ENCODE peak calls at places on chromosomes 6 and 20, in seven cellular contexts. One of them, this sample, is unnamed.

GRCh38 chr6:141925001-141925400 is 207.7 kb upstream of the GJE1 start:
- DNase-seq in stimulated activated naive CD4-positive, alpha-beta T cell: no peak
- DNase-seq in omental fat pad: no peak
- DNase-seq in MCF 10A: no peak
- DNase-seq in fibroblast of lung: peak; percentile 25
- DNase-seq in activated CD4-positive, alpha-beta T cell treated with anti-CD3 and anti-CD28 coated beads for 1 hour: no peak
- DNase-seq in lower lobe of right lung: no peak
- DNase-seq in this sample: no peak

GRCh38 chr6:5529015-5529414 is 267.7 kb downstream of the FARS2 start:
- DNase-seq in MCF 10A: no peak
- DNase-seq in stimulated activated naive CD4-positive, alpha-beta T cell: no peak
- DNase-seq in fibroblast of lung: no peak
- DNase-seq in activated CD4-positive, alpha-beta T cell treated with anti-CD3 and anti-CD28 coated beads for 1 hour: no peak
- DNase-seq in omental fat pad: no peak
- DNase-seq in lower lobe of right lung: no peak
- DNase-seq in this sample: no peak

GRCh38 chr6:11207199-11207968 is 25.1 kb downstream of the NEDD9 start:
- DNase-seq in lower lobe of right lung: peak; percentile 75
- DNase-seq in stimulated activated naive CD4-positive, alpha-beta T cell: no peak
- DNase-seq in activated CD4-positive, alpha-beta T cell treated with anti-CD3 and anti-CD28 coated beads for 1 hour: no peak
- DNase-seq in MCF 10A: peak; percentile 96
- DNase-seq in omental fat pad: peak; percentile 66
- DNase-seq in fibroblast of lung: peak; percentile 100
- DNase-seq in this sample: peak; percentile 67

GRCh38 chr20:57826731-57827287 is 117.0 kb upstream of the PMEPA1 start:
- DNase-seq in MCF 10A: no peak
- DNase-seq in omental fat pad: no peak
- DNase-seq in lower lobe of right lung: no peak
- DNase-seq in activated CD4-positive, alpha-beta T cell treated with anti-CD3 and anti-CD28 coated beads for 1 hour: no peak
- DNase-seq in fibroblast of lung: no peak
- DNase-seq in stimulated activated naive CD4-positive, alpha-beta T cell: no peak
- DNase-seq in this sample: no peak

GRCh38 chr6:128494440-128494839 is 26.0 kb downstream of the PTPRK start:
- DNase-seq in fibroblast of lung: no peak
- DNase-seq in MCF 10A: peak; percentile 40
- DNase-seq in omental fat pad: no peak
- DNase-seq in stimulated activated naive CD4-positive, alpha-beta T cell: no peak
- DNase-seq in activated CD4-positive, alpha-beta T cell treated with anti-CD3 and anti-CD28 coated beads for 1 hour: no peak
- DNase-seq in lower lobe of right lung: no peak
- DNase-seq in this sample: no peak

GRCh38 chr6:39568896-39569295 is 156.3 kb downstream of the KIF6 start:
- DNase-seq in lower lobe of right lung: no peak
- DNase-seq in omental fat pad: no peak
- DNase-seq in MCF 10A: peak; percentile 45
- DNase-seq in fibroblast of lung: peak; percentile 68
- DNase-seq in stimulated activated naive CD4-positive, alpha-beta T cell: no peak
- DNase-seq in activated CD4-positive, alpha-beta T cell treated with anti-CD3 and anti-CD28 coated beads for 1 hour: no peak
- DNase-seq in this sample: no peak

GRCh38 chr6:93343476-93343875 is 75.9 kb downstream of the EPHA7 start:
- DNase-seq in fibroblast of lung: no peak
- DNase-seq in lower lobe of right lung: no peak
- DNase-seq in omental fat pad: no peak
- DNase-seq in MCF 10A: no peak
- DNase-seq in stimulated activated naive CD4-positive, alpha-beta T cell: no peak
- DNase-seq in activated CD4-positive, alpha-beta T cell treated with anti-CD3 and anti-CD28 coated beads for 1 hour: no peak
- DNase-seq in this sample: no peak

GRCh38 chr6:143195349-143195845 is 134.7 kb downstream of the AIG1 start:
- DNase-seq in activated CD4-positive, alpha-beta T cell treated with anti-CD3 and anti-CD28 coated beads for 1 hour: no peak
- DNase-seq in MCF 10A: no peak
- DNase-seq in stimulated activated naive CD4-positive, alpha-beta T cell: no peak
- DNase-seq in lower lobe of right lung: no peak
- DNase-seq in fibroblast of lung: no peak
- DNase-seq in omental fat pad: no peak
- DNase-seq in this sample: peak; percentile 76

GRCh38 chr20:53001502-53002301 is 29.5 kb downstream of the TSHZ2 start:
- DNase-seq in MCF 10A: no peak
- DNase-seq in stimulated activated naive CD4-positive, alpha-beta T cell: no peak
- DNase-seq in lower lobe of right lung: no peak
- DNase-seq in fibroblast of lung: peak; percentile 90
- DNase-seq in activated CD4-positive, alpha-beta T cell treated with anti-CD3 and anti-CD28 coated beads for 1 hour: no peak
- DNase-seq in omental fat pad: no peak
- DNase-seq in this sample: no peak

This sample was measured in right cardiac atrium.